ENCODE peak calls at places on chromosomes 3 and 15, in nine cellular contexts. Y is IMR-90, D is tibial nerve, B is K562, F is transverse colon, X is breast epithelium, W is A549, N is testis, C is spleen. A is an unnamed sample.

GRCh38 chr15:99095626-99096025 is 9.3 kb upstream of the SYNM start:
- DNase-seq in Y (no peak), D (no peak), B (no peak), F (no peak), X (no peak), W (no peak), N (no peak), C (no peak), A (peak)

GRCh38 chr15:58410353-58410752 is 21.4 kb upstream of the LIPC start:
- DNase-seq in Y (peak), D (no peak), B (no peak), F (no peak), X (no peak), W (no peak), N (no peak), C (no peak), A (no peak)

GRCh38 chr3:170414202-170414663 is 4.4 kb upstream of the CLDN11 start:
- DNase-seq in Y (peak), D (peak), B (peak), F (no peak), X (peak), W (peak), N (peak), C (no peak), A (peak)

GRCh38 chr15:20295238-20295811 is 246.3 kb downstream of the GOLGA6L6 start:
- DNase-seq in Y (no peak), D (no peak), B (no peak), F (no peak), X (peak), W (no peak), N (peak), C (peak), A (peak)

GRCh38 chr3:10518506-10519150 is 13.2 kb upstream of the ATP2B2 start:
- DNase-seq in Y (peak), D (no peak), B (no peak), F (no peak), X (no peak), W (no peak), N (no peak), C (peak), A (peak)

GRCh38 chr3:48919215-48920138 is 835 bp downstream of the ARIH2 start:
- DNase-seq in Y (peak), D (no peak), B (no peak), F (peak), X (no peak), W (peak), N (peak), C (peak), A (peak)

GRCh38 chr3:57966823-57967222 is 41.4 kb upstream of the FLNB start:
- DNase-seq in Y (peak), D (no peak), B (no peak), F (no peak), X (no peak), W (no peak), N (no peak), C (no peak), A (no peak)

GRCh38 chr3:140910860-140911259 is 30.8 kb upstream of the SLC25A36 start:
- DNase-seq in Y (peak), D (no peak), B (peak), F (no peak), X (no peak), W (peak), N (peak), C (no peak), A (no peak)

GRCh38 chr15:83565553-83566159 is 88.3 kb upstream of the ADAMTSL3 start:
- DNase-seq in Y (peak), D (peak), B (peak), F (no peak), X (no peak), W (peak), N (no peak), C (no peak), A (no peak)

GRCh38 chr3:126607214-126607908 is 47.6 kb downstream of the TXNRD3 start:
- DNase-seq in Y (peak), D (no peak), B (peak), F (no peak), X (no peak), W (no peak), N (no peak), C (no peak), A (no peak)

DNA sequence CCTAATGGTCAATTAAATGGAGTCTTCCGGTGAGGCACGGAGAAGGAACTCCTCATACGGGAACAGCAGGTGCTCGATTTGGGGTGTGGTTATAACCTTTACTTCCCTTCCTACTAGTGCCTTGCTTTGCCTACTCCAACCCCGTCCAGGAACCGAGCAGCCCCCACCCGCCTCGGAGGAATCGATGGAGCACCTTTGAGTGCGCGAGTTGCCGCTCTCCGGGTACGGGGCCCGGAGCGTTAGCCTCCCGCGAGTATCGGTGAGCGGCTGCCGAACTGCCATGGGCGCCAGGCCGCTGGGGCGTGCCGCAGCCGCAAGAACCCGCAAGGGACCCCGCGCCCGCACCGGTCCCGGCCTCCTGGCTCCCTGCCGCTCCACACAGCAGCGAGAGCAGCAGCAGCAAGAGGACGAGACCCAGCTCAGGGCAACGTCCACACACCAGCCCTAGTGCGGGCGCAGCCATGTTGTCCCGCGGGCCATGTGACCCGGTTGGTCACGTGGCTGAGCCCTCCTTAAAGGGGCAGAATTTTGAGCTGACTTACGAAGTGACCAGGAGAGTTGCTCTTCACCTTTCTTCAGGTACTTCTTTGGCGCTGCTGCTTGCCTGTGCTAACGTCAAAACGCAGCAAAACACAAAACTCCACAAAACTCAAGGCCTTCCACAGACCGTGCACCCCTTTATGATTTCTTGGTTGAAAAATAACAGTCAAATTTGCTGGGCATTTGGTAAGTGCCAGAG is at the start of gene SUMF1:
- DNase-seq in Y (peak), D (peak), B (peak), F (peak), X (peak), W (peak), N (peak), C (peak), A (peak)
- TF ChIP-seq POLR2A in Y (peak), D (peak), B (peak), F (peak), X (no peak), W (peak), N (no peak), C (no peak), A (peak)

GRCh38 chr3:42654331-42655201 is 1.1 kb downstream of the ZBTB47 start:
- DNase-seq in Y (peak), D (no peak), B (peak), F (peak), X (no peak), W (no peak), N (peak), C (peak), A (peak)

GRCh38 chr3:42652611-42653302 is 740 bp upstream of the ZBTB47 start:
- DNase-seq in Y (peak), D (peak), B (peak), F (peak), X (peak), W (peak), N (no peak), C (peak), A (peak)

GRCh38 chr3:42653560-42654330 is at the start of gene ZBTB47:
- DNase-seq in Y (no peak), D (peak), B (no peak), F (peak), X (no peak), W (no peak), N (no peak), C (peak), A (peak)

GRCh38 chr3:42652251-42652610 is 1.3 kb upstream of the ZBTB47 start:
- DNase-seq in Y (no peak), D (no peak), B (no peak), F (no peak), X (no peak), W (no peak), N (no peak), C (no peak), A (no peak)

DNA sequence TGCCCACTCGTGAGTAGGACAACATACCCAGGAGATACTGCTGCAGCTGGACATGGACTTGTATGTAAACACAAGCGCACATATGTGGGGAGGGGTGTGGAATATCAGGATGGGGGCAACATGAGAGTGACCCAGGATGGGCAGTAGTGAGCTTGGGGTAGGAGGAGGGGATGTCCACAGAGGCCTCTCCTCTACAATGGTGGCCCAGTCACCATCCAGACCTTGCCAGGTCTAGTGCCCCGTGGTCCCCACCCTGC is 266 bp upstream of the ZBTB47 start:
- DNase-seq in Y (no peak), D (no peak), B (no peak), F (no peak), X (no peak), W (no peak), N (no peak), C (no peak), A (no peak)
- H3K27ac ChIP-seq in Y (peak), D (peak), B (peak), F (peak), X (peak), W (peak), N (peak), C (peak), A (no peak)

DNA sequence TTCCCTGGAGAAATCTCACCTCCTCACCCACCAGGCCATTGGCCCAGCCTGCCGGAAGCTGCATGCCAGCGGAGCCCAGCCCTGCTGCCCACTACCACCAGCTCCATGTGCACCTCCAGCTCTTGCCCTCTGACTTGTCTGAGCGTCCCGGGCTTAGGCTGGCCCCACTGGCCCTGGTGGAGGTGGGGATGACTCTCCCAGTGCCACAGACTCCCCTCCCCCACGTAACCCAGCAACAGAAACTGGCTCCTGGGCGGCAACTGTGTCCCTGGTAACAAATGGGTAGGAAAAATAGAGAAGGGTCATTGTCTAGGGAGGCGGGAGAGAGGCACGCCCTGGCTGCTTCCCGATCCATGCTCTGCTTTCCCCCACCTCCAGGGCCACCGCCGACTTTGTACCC is 11.0 kb upstream of the SEMA3B start:
- DNase-seq in Y (no peak), D (no peak), B (no peak), F (no peak), X (no peak), W (no peak), N (no peak), C (no peak), A (no peak)
- TF ChIP-seq POLR2A in Y (no peak), D (no peak), B (no peak), F (no peak), X (no peak), W (no peak), N (no peak), C (no peak), A (no peak)

GRCh38 chr15:74406517-74406916 is 27.2 kb downstream of the SEMA7A start:
- DNase-seq in Y (no peak), D (no peak), B (no peak), F (no peak), X (no peak), W (no peak), N (no peak), C (no peak), A (no peak)
- H3K27ac ChIP-seq in Y (peak), D (peak), B (no peak), F (no peak), X (no peak), W (no peak), N (peak), C (peak), A (no peak)

A was measured in adrenal gland.